ENCODE peak calls at places on chromosomes 2 and 18, in seven cellular contexts. H is HCT116, L is Peyer's patch, P is A549, G is dorsolateral prefrontal cortex, W is caudate nucleus, A is HepG2. E is an unnamed sample.

GRCh38 chr2:240925191-240925575 is 19.0 kb downstream of the CROCC2 start:
- DNase-seq in H (no peak), L (peak), P (no peak), G (peak), W (no peak), A (no peak), E (no peak)

GRCh38 chr18:77087391-77088141 is 45.0 kb downstream of the MBP start:
- DNase-seq in H (no peak), L (no peak), P (no peak), G (peak), W (peak), A (no peak), E (peak)

GRCh38 chr18:29711931-29712330 is 1330.6 kb downstream of the DSC3 start:
- DNase-seq in H (no peak), L (no peak), P (no peak), G (no peak), W (no peak), A (no peak), E (no peak)

GRCh38 chr18:30142870-30143269 is 899.7 kb downstream of the DSC3 start:
- DNase-seq in H (no peak), L (no peak), P (no peak), G (no peak), W (no peak), A (no peak), E (no peak)

GRCh38 chr18:1495387-1495786 is 590.7 kb downstream of the ADCYAP1 start:
- DNase-seq in H (no peak), L (no peak), P (no peak), G (no peak), W (no peak), A (no peak), E (no peak)

GRCh38 chr2:22683911-22684310 is 701.1 kb upstream of the KLHL29 start:
- DNase-seq in H (no peak), L (no peak), P (no peak), G (no peak), W (no peak), A (no peak), E (no peak)

GRCh38 chr2:239246723-239247122 is 154.1 kb downstream of the HDAC4 start:
- DNase-seq in H (peak), L (peak), P (no peak), G (no peak), W (no peak), A (no peak), E (peak)

GRCh38 chr2:20619624-20620024 is 31.3 kb downstream of the HS1BP3 start:
- DNase-seq in H (no peak), L (peak), P (no peak), G (no peak), W (no peak), A (no peak), E (no peak)

DNA sequence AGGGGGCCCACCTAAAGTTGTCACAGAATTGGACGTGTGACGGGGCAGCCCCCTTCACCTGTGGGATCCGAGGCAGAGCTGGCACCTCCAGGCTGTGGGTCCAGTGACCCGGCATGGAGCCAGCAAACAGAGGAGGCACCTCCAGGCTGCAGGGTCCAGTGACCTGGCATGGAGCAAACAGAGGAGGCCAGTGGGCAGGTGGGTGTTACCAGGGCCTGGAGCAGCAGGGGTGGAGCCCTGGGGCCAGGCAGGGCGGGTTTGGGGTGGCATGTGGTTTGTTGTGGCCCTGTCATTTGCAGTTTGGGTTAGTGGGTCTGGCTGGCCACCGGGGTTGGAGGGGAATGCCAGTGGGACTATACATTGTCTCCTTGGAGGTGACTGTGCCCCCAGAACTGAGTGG is 68.2 kb downstream of the HPCAL1 start:
- DNase-seq in H (no peak), L (no peak), P (no peak), G (no peak), W (no peak), A (no peak), E (no peak)
- H3K27ac ChIP-seq in H (no peak), L (no peak), P (no peak), G (no peak), W (no peak), A (no peak), E (no peak)

GRCh38 chr18:48776161-48776555 is 174.6 kb downstream of the SMAD7 start:
- DNase-seq in H (no peak), L (no peak), P (no peak), G (no peak), W (no peak), A (no peak), E (no peak)
- H3K27ac ChIP-seq in H (no peak), L (no peak), P (no peak), G (peak), W (no peak), A (no peak), E (no peak)

DNA sequence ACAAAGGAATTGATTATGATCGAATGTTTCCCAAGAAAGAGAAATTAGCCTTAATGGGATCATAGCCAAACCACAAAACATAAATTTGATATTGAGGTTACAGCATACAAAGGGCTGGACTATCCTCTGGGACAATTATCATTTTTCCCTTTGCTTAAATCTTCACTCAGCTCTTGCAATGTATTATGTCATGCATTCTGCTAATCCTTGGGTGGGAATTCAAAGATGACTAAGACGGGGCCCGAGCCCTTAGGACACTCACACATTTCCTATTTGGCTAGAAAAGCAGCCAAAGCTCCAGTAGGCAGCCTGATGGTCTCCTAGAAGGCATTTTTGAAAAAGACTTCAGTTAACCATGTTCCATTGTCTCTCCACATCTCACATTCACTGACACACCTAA is 17.2 kb upstream of the NMI start:
- DNase-seq in H (no peak), L (no peak), P (no peak), G (no peak), W (no peak), A (no peak), E (no peak)
- H3K27ac ChIP-seq in H (no peak), L (no peak), P (no peak), G (no peak), W (no peak), A (no peak), E (no peak)

GRCh38 chr2:237353207-237353606 is 60.8 kb downstream of the COL6A3 start:
- DNase-seq in H (no peak), L (no peak), P (no peak), G (no peak), W (no peak), A (no peak), E (no peak)

GRCh38 chr2:237358721-237359595 is 55.0 kb downstream of the COL6A3 start:
- DNase-seq in H (no peak), L (no peak), P (no peak), G (no peak), W (no peak), A (no peak), E (peak)

GRCh38 chr2:237352279-237352845 is 61.6 kb downstream of the COL6A3 start:
- DNase-seq in H (no peak), L (no peak), P (no peak), G (no peak), W (no peak), A (no peak), E (no peak)

GRCh38 chr2:237354930-237355329 is 59.0 kb downstream of the COL6A3 start:
- DNase-seq in H (no peak), L (no peak), P (no peak), G (no peak), W (no peak), A (no peak), E (no peak)

DNA sequence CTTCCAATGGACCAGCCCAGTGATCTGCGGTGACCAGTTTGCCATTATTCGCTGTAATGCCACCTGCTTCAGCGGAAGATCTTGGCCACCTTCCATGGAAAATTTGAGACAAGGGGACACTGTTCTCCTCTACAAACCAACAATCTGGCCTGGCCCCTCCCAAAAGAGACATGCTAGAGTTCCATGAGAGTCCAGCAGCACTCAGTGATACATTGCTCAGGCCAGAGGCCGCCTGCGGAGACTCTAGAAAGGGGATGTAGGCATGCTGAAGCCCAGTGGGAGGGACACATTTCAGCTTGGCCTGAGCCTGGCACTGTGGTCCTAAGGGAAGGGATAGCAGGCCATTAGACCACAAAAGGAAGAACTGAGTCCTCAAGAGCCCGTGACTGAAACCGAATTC is 58.2 kb downstream of the COL6A3 start:
- DNase-seq in H (no peak), L (no peak), P (no peak), G (no peak), W (no peak), A (no peak), E (no peak)
- H3K27ac ChIP-seq in H (no peak), L (no peak), P (no peak), G (no peak), W (no peak), A (no peak), E (no peak)

DNA sequence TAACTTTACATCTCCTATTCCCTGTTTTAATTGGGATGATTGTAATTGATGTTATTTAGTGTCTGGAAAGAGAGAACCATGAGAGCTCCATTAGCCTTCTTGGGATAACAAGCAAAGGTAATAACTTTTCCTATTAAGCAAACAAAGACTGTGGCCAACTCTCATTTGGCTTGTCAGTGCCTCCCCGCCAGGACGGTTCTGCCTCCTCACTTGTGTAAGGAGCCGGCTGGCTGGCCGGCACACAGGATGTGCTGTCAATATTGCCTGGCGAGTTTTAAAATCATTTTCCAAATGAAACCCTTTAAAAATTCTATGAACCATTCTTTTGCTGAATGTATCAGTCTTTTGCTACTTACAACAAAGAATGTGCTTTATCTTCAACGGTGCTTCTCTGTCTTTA is 898.3 kb downstream of the CPS1 start:
- DNase-seq in H (no peak), L (no peak), P (no peak), G (peak), W (no peak), A (no peak), E (no peak)
- H3K27ac ChIP-seq in H (no peak), L (no peak), P (no peak), G (no peak), W (no peak), A (no peak), E (no peak)